ENCODE peak calls at places on chromosomes 1 and 21, in ten cellular contexts. Y, H, S, I, Q, P, Z, J, X and T are unnamed samples.

GRCh38 chr1:221708987-221709386 is 32.9 kb downstream of the DUSP10 start:
- DNase-seq in Z (no peak), S (peak), Y (peak), I (peak), H (peak), J (no peak), Q (peak), X (no peak), P (no peak), T (no peak)

GRCh38 chr1:158329807-158330206 is 1.5 kb downstream of the CD1B start:
- DNase-seq in S (peak), X (no peak), P (no peak), Q (no peak), I (no peak), H (no peak), Y (peak), Z (no peak), J (no peak), T (no peak)

GRCh38 chr1:39214998-39215873 is 10.7 kb downstream of the MACF1 start:
- DNase-seq in P (no peak), Y (no peak), H (no peak), Q (no peak), Z (peak), I (no peak), S (peak), X (no peak), J (no peak), T (no peak)

GRCh38 chr21:43300496-43301423 is 126.2 kb downstream of the SIK1 start:
- DNase-seq in H (no peak), I (no peak), X (no peak), Q (no peak), Y (no peak), J (no peak), S (no peak), P (no peak), Z (peak), T (peak)

GRCh38 chr1:201450721-201451291 is 18.2 kb downstream of the PHLDA3 start:
- DNase-seq in P (peak), X (peak), Y (no peak), S (no peak), I (peak), H (peak), J (no peak), Z (peak), Q (no peak), T (no peak)

GRCh38 chr1:9127395-9128160 is 1.3 kb downstream of the GPR157 start:
- DNase-seq in Q (no peak), Z (peak), J (no peak), I (no peak), Y (no peak), H (no peak), S (no peak), P (no peak), X (no peak), T (no peak)

GRCh38 chr1:71857862-71858261 is 424.5 kb downstream of the NEGR1 start:
- DNase-seq in I (peak), P (no peak), X (peak), Y (no peak), J (no peak), H (no peak), Z (no peak), S (no peak), Q (no peak), T (no peak)

GRCh38 chr1:84862810-84863251 is 30.2 kb downstream of the LPAR3 start:
- DNase-seq in S (peak), Q (no peak), X (no peak), P (no peak), Y (no peak), J (no peak), I (no peak), H (no peak), Z (no peak), T (no peak)

GRCh38 chr1:150563340-150564038 is 14.3 kb downstream of the ADAMTSL4 start:
- DNase-seq in Q (peak), S (peak), J (no peak), Y (peak), X (no peak), H (peak), P (peak), Z (peak), I (peak), T (peak)

GRCh38 chr1:203364013-203364730 is 13.2 kb upstream of the FMOD start:
- DNase-seq in P (no peak), H (no peak), S (no peak), Z (no peak), I (no peak), X (no peak), Q (no peak), J (no peak), Y (no peak), T (no peak)

GRCh38 chr1:156276966-156277381 is 5.7 kb downstream of the SMG5 start:
- DNase-seq in P (no peak), Q (no peak), Z (peak), X (no peak), S (no peak), I (peak), Y (no peak), H (no peak), J (no peak), T (no peak)

GRCh38 chr1:204075890-204076837 is 3.2 kb downstream of the SOX13 start:
- DNase-seq in H (no peak), J (no peak), Z (no peak), S (no peak), X (no peak), P (no peak), Q (no peak), I (no peak), Y (no peak), T (no peak)

GRCh38 chr1:174875306-174875705 is 124.4 kb upstream of the CACYBP start:
- DNase-seq in S (peak), H (no peak), J (no peak), X (no peak), Q (peak), I (no peak), P (no peak), Y (peak), Z (no peak), T (no peak)

GRCh38 chr21:45509566-45510465 is 32.4 kb downstream of the SLC19A1 start:
- DNase-seq in P (no peak), Z (peak), H (no peak), J (no peak), I (no peak), Q (no peak), Y (no peak), S (no peak), X (no peak), T (no peak)

GRCh38 chr1:115565789-115566188 is 76.0 kb upstream of the VANGL1 start:
- DNase-seq in J (no peak), H (no peak), S (no peak), Q (no peak), Y (no peak), X (no peak), I (no peak), P (no peak), Z (no peak), T (no peak)

GRCh38 chr1:194045416-194045815 is 859.0 kb upstream of the B3GALT2 start:
- DNase-seq in I (no peak), Z (no peak), H (no peak), P (no peak), J (no peak), X (no peak), Q (no peak), Y (no peak), S (no peak), T (no peak)

GRCh38 chr1:68826861-68827260 is 330.0 kb upstream of the DEPDC1 start:
- DNase-seq in P (no peak), H (no peak), Y (no peak), J (no peak), S (no peak), Z (no peak), X (no peak), I (no peak), Q (no peak), T (no peak)

GRCh38 chr1:162690672-162691434 is 58.6 kb downstream of the DDR2 start:
- DNase-seq in H (peak), Q (no peak), I (peak), S (peak), J (no peak), Z (peak), Y (no peak), X (peak), P (peak), T (peak)

GRCh38 chr1:165152727-165153126 is 203.8 kb downstream of the LMX1A start:
- DNase-seq in X (no peak), J (no peak), Q (peak), Y (peak), I (no peak), Z (no peak), S (no peak), P (no peak), H (no peak), T (no peak)

GRCh38 chr1:152940614-152941013 is 6.4 kb upstream of the SPRR5 start:
- DNase-seq in X (no peak), P (no peak), J (no peak), Q (no peak), Y (no peak), Z (no peak), S (no peak), I (no peak), H (no peak), T (no peak)

GRCh38 chr1:211975152-211975941 is 60.0 kb downstream of the INTS7 start:
- DNase-seq in Y (no peak), X (no peak), H (no peak), Q (no peak), I (peak), J (no peak), P (no peak), S (no peak), Z (no peak), T (no peak)

GRCh38 chr1:6303397-6304012 is 42.6 kb upstream of the GPR153 start:
- DNase-seq in Y (no peak), I (no peak), Z (no peak), S (no peak), Q (no peak), J (no peak), P (no peak), H (no peak), X (no peak), T (no peak)